ENCODE peak calls at places on chromosomes 16 and 17, in seven cellular contexts. C is choroid plexus epithelial cell; V is prostate gland; N is WTC11; Z is AG08396; F is AG04450; P is activated CD8-positive, alpha-beta memory T cell treated with anti-CD3 and anti-CD28 coated beads, Interleukin-2, amount 10 ng/mL, durations not matched to agents 7 days and 5 days. W is an unnamed sample.

GRCh38 chr17:54898576-54898975 is 2.1 kb upstream of the TOM1L1 start:
- DNase-seq in C (peak; percentile 46), V (no peak), N (no peak), Z (no peak), F (no peak), P (no peak), W (no peak)

GRCh38 chr17:80984749-80985148 is 6.9 kb upstream of the CHMP6 start:
- DNase-seq in C (peak; percentile 84), V (no peak), N (peak; percentile 43), Z (peak; percentile 97), F (peak; percentile 90), P (no peak), W (peak; percentile 96)

GRCh38 chr16:89534147-89534788 is 26.1 kb downstream of the SPG7 start:
- DNase-seq in C (peak; percentile 92), V (no peak), N (no peak), Z (no peak), F (no peak), P (peak; percentile 47), W (no peak)

GRCh38 chr17:2792541-2793169 is 3.6 kb upstream of the RAP1GAP2 start:
- DNase-seq in C (no peak), V (no peak), N (no peak), Z (no peak), F (no peak), P (peak; percentile 90), W (no peak)

GRCh38 chr16:65888201-65888600 is 478.3 kb upstream of the CDH5 start:
- DNase-seq in C (no peak), V (no peak), N (no peak), Z (no peak), F (no peak), P (no peak), W (no peak)

GRCh38 chr16:65521685-65522338 is 399.9 kb upstream of the CDH11 start:
- DNase-seq in C (peak; percentile 65), V (no peak), N (peak; percentile 11), Z (no peak), F (no peak), P (no peak), W (no peak)

GRCh38 chr16:89670496-89671431 is 13.1 kb downstream of the SPATA33 start:
- DNase-seq in C (peak; percentile 62), V (no peak), N (no peak), Z (peak; percentile 60), F (no peak), P (no peak), W (peak; percentile 57)

GRCh38 chr17:63446218-63446980 is at the start of gene CYB561:
- DNase-seq in C (peak; percentile 59), V (peak; percentile 87), N (peak; percentile 60), Z (peak; percentile 97), F (no peak), P (peak; percentile 70), W (peak; percentile 29)

GRCh38 chr17:75876190-75876937 is 2.0 kb downstream of the TRIM47 start:
- DNase-seq in C (no peak), V (no peak), N (peak; percentile 71), Z (no peak), F (no peak), P (peak; percentile 88), W (no peak)

GRCh38 chr17:1312261-1312870 is 32.9 kb downstream of the TRARG1 start:
- DNase-seq in C (peak; percentile 31), V (no peak), N (peak; percentile 69), Z (no peak), F (no peak), P (no peak), W (no peak)